ENCODE peak calls at places on chromosome 5, in nine cellular contexts. One of them, this sample, is unnamed. For H3K36me3, the result is how much of the 10 kb centered on the place peaks cover.

GRCh38 chr5:81909677-81910076 is 62.1 kb upstream of the ATG10 start:
- DNase-seq in effector memory CD4-positive, alpha-beta T cell: no peak
- DNase-seq in right lobe of liver: no peak
- DNase-seq in HCT116: no peak
- DNase-seq in CD8-positive, alpha-beta T cell: no peak
- DNase-seq in A673: no peak
- DNase-seq in left lung: no peak
- DNase-seq in psoas muscle: no peak
- DNase-seq in Caco-2: no peak
- DNase-seq in this sample: no peak

GRCh38 chr5:74201334-74202081 is 439.0 kb downstream of the ENC1 start:
- DNase-seq in effector memory CD4-positive, alpha-beta T cell: no peak
- DNase-seq in right lobe of liver: no peak
- DNase-seq in HCT116: no peak
- DNase-seq in CD8-positive, alpha-beta T cell: no peak
- DNase-seq in A673: peak
- DNase-seq in left lung: no peak
- DNase-seq in psoas muscle: peak
- DNase-seq in Caco-2: no peak
- DNase-seq in this sample: no peak

GRCh38 chr5:124515494-124516222 is 230.8 kb downstream of the ZNF608 start:
- DNase-seq in effector memory CD4-positive, alpha-beta T cell: no peak
- DNase-seq in right lobe of liver: no peak
- DNase-seq in HCT116: no peak
- DNase-seq in CD8-positive, alpha-beta T cell: no peak
- DNase-seq in A673: no peak
- DNase-seq in left lung: no peak
- DNase-seq in psoas muscle: no peak
- DNase-seq in Caco-2: no peak
- DNase-seq in this sample: no peak

GRCh38 chr5:113330533-113331200 is 104.1 kb downstream of the TSSK1B start:
- DNase-seq in effector memory CD4-positive, alpha-beta T cell: no peak
- DNase-seq in right lobe of liver: peak
- DNase-seq in HCT116: peak
- DNase-seq in CD8-positive, alpha-beta T cell: no peak
- DNase-seq in A673: peak
- DNase-seq in left lung: no peak
- DNase-seq in psoas muscle: peak
- DNase-seq in Caco-2: peak
- DNase-seq in this sample: no peak

GRCh38 chr5:171299851-171300250 is 9.2 kb upstream of the TLX3 start:
- DNase-seq in effector memory CD4-positive, alpha-beta T cell: no peak
- DNase-seq in right lobe of liver: no peak
- DNase-seq in HCT116: no peak
- DNase-seq in CD8-positive, alpha-beta T cell: no peak
- DNase-seq in A673: no peak
- DNase-seq in left lung: no peak
- DNase-seq in psoas muscle: no peak
- DNase-seq in Caco-2: no peak
- DNase-seq in this sample: no peak

GRCh38 chr5:176818391-176819098 is 8.2 kb downstream of the UNC5A start:
- DNase-seq in effector memory CD4-positive, alpha-beta T cell: no peak
- DNase-seq in right lobe of liver: no peak
- DNase-seq in HCT116: peak
- DNase-seq in CD8-positive, alpha-beta T cell: peak
- DNase-seq in A673: no peak
- DNase-seq in left lung: no peak
- DNase-seq in psoas muscle: no peak
- DNase-seq in Caco-2: no peak
- DNase-seq in this sample: no peak

GRCh38 chr5:37086466-37087178 is 162.6 kb downstream of the CPLANE1 start:
- DNase-seq in effector memory CD4-positive, alpha-beta T cell: no peak
- DNase-seq in right lobe of liver: no peak
- DNase-seq in HCT116: no peak
- DNase-seq in CD8-positive, alpha-beta T cell: no peak
- DNase-seq in A673: no peak
- DNase-seq in left lung: no peak
- DNase-seq in psoas muscle: no peak
- DNase-seq in Caco-2: peak
- DNase-seq in this sample: no peak

GRCh38 chr5:157271740-157272271 is 5.9 kb downstream of the CYFIP2 start:
- DNase-seq in effector memory CD4-positive, alpha-beta T cell: peak
- DNase-seq in right lobe of liver: no peak
- DNase-seq in HCT116: no peak
- DNase-seq in CD8-positive, alpha-beta T cell: peak
- DNase-seq in A673: no peak
- DNase-seq in left lung: peak
- DNase-seq in psoas muscle: no peak
- DNase-seq in Caco-2: no peak
- DNase-seq in this sample: peak

GRCh38 chr5:10876345-10876744 is 115.3 kb upstream of the DAP start:
- DNase-seq in effector memory CD4-positive, alpha-beta T cell: no peak
- DNase-seq in right lobe of liver: no peak
- DNase-seq in HCT116: no peak
- DNase-seq in CD8-positive, alpha-beta T cell: no peak
- DNase-seq in A673: no peak
- DNase-seq in left lung: peak
- DNase-seq in psoas muscle: no peak
- DNase-seq in Caco-2: no peak
- DNase-seq in this sample: peak

GRCh38 chr5:168307925-168308584 is 16.6 kb downstream of the WWC1 start:
- DNase-seq in effector memory CD4-positive, alpha-beta T cell: no peak
- DNase-seq in right lobe of liver: no peak
- DNase-seq in HCT116: no peak
- DNase-seq in CD8-positive, alpha-beta T cell: no peak
- DNase-seq in A673: no peak
- DNase-seq in left lung: no peak
- DNase-seq in psoas muscle: no peak
- DNase-seq in Caco-2: no peak
- DNase-seq in this sample: no peak

GRCh38 chr5:172722309-172722815 is 48.6 kb downstream of the DUSP1 start:
- DNase-seq in effector memory CD4-positive, alpha-beta T cell: peak
- DNase-seq in right lobe of liver: no peak
- DNase-seq in HCT116: no peak
- DNase-seq in CD8-positive, alpha-beta T cell: peak
- DNase-seq in A673: no peak
- DNase-seq in left lung: no peak
- DNase-seq in psoas muscle: peak
- DNase-seq in Caco-2: no peak
- DNase-seq in this sample: no peak

GRCh38 chr5:172719211-172719610 is 51.8 kb downstream of the DUSP1 start:
- DNase-seq in effector memory CD4-positive, alpha-beta T cell: no peak
- DNase-seq in right lobe of liver: no peak
- DNase-seq in HCT116: no peak
- DNase-seq in CD8-positive, alpha-beta T cell: no peak
- DNase-seq in A673: no peak
- DNase-seq in left lung: no peak
- DNase-seq in psoas muscle: peak
- DNase-seq in Caco-2: no peak
- DNase-seq in this sample: no peak

GRCh38 chr5:172723508-172723907 is 47.5 kb downstream of the DUSP1 start:
- DNase-seq in effector memory CD4-positive, alpha-beta T cell: no peak
- DNase-seq in right lobe of liver: no peak
- DNase-seq in HCT116: no peak
- DNase-seq in CD8-positive, alpha-beta T cell: no peak
- DNase-seq in A673: no peak
- DNase-seq in left lung: no peak
- DNase-seq in psoas muscle: no peak
- DNase-seq in Caco-2: no peak
- DNase-seq in this sample: no peak

GRCh38 chr5:172720655-172721054 is 50.3 kb downstream of the DUSP1 start:
- DNase-seq in effector memory CD4-positive, alpha-beta T cell: no peak
- DNase-seq in right lobe of liver: no peak
- DNase-seq in HCT116: no peak
- DNase-seq in CD8-positive, alpha-beta T cell: no peak
- DNase-seq in A673: no peak
- DNase-seq in left lung: no peak
- DNase-seq in psoas muscle: peak
- DNase-seq in Caco-2: no peak
- DNase-seq in this sample: peak

GRCh38 chr5:172721455-172722308 is 49.3 kb downstream of the DUSP1 start:
- DNase-seq in effector memory CD4-positive, alpha-beta T cell: no peak
- DNase-seq in right lobe of liver: no peak
- DNase-seq in HCT116: no peak
- DNase-seq in CD8-positive, alpha-beta T cell: no peak
- DNase-seq in A673: peak
- DNase-seq in left lung: no peak
- DNase-seq in psoas muscle: peak
- DNase-seq in Caco-2: no peak
- DNase-seq in this sample: no peak
- H3K36me3 ChIP-seq in effector memory CD4-positive, alpha-beta T cell: under half
- H3K36me3 ChIP-seq in right lobe of liver: under half
- H3K36me3 ChIP-seq in HCT116: under half
- H3K36me3 ChIP-seq in CD8-positive, alpha-beta T cell: under half
- H3K36me3 ChIP-seq in A673: under half
- H3K36me3 ChIP-seq in left lung: under half
- H3K36me3 ChIP-seq in psoas muscle: under half
- H3K36me3 ChIP-seq in Caco-2: under half
- H3K36me3 ChIP-seq in this sample: under half

GRCh38 chr5:151139646-151140045 is 17.9 kb downstream of the ANXA6 start:
- DNase-seq in effector memory CD4-positive, alpha-beta T cell: no peak
- DNase-seq in right lobe of liver: no peak
- DNase-seq in HCT116: no peak
- DNase-seq in CD8-positive, alpha-beta T cell: no peak
- DNase-seq in A673: no peak
- DNase-seq in left lung: no peak
- DNase-seq in psoas muscle: no peak
- DNase-seq in Caco-2: no peak
- DNase-seq in this sample: no peak
- H3K36me3 ChIP-seq in effector memory CD4-positive, alpha-beta T cell: half or more
- H3K36me3 ChIP-seq in right lobe of liver: under half
- H3K36me3 ChIP-seq in HCT116: under half
- H3K36me3 ChIP-seq in CD8-positive, alpha-beta T cell: half or more
- H3K36me3 ChIP-seq in A673: under half
- H3K36me3 ChIP-seq in left lung: half or more
- H3K36me3 ChIP-seq in psoas muscle: under half
- H3K36me3 ChIP-seq in Caco-2: under half
- H3K36me3 ChIP-seq in this sample: half or more

GRCh38 chr5:172919525-172920446 is 39.4 kb upstream of the RPL26L1 start:
- DNase-seq in effector memory CD4-positive, alpha-beta T cell: no peak
- DNase-seq in right lobe of liver: no peak
- DNase-seq in HCT116: no peak
- DNase-seq in CD8-positive, alpha-beta T cell: no peak
- DNase-seq in A673: no peak
- DNase-seq in left lung: no peak
- DNase-seq in psoas muscle: no peak
- DNase-seq in Caco-2: no peak
- DNase-seq in this sample: peak
- H3K36me3 ChIP-seq in effector memory CD4-positive, alpha-beta T cell: under half
- H3K36me3 ChIP-seq in right lobe of liver: under half
- H3K36me3 ChIP-seq in HCT116: under half
- H3K36me3 ChIP-seq in CD8-positive, alpha-beta T cell: under half
- H3K36me3 ChIP-seq in A673: under half
- H3K36me3 ChIP-seq in left lung: half or more
- H3K36me3 ChIP-seq in psoas muscle: under half
- H3K36me3 ChIP-seq in Caco-2: under half
- H3K36me3 ChIP-seq in this sample: half or more

GRCh38 chr5:110807174-110807573 is 68.4 kb downstream of the SLC25A46 start:
- DNase-seq in effector memory CD4-positive, alpha-beta T cell: no peak
- DNase-seq in right lobe of liver: no peak
- DNase-seq in HCT116: no peak
- DNase-seq in CD8-positive, alpha-beta T cell: no peak
- DNase-seq in A673: no peak
- DNase-seq in left lung: no peak
- DNase-seq in psoas muscle: peak
- DNase-seq in Caco-2: no peak
- DNase-seq in this sample: no peak
- H3K36me3 ChIP-seq in effector memory CD4-positive, alpha-beta T cell: under half
- H3K36me3 ChIP-seq in right lobe of liver: under half
- H3K36me3 ChIP-seq in HCT116: under half
- H3K36me3 ChIP-seq in CD8-positive, alpha-beta T cell: under half
- H3K36me3 ChIP-seq in A673: under half
- H3K36me3 ChIP-seq in left lung: under half
- H3K36me3 ChIP-seq in psoas muscle: under half
- H3K36me3 ChIP-seq in Caco-2: under half
- H3K36me3 ChIP-seq in this sample: under half

DNA sequence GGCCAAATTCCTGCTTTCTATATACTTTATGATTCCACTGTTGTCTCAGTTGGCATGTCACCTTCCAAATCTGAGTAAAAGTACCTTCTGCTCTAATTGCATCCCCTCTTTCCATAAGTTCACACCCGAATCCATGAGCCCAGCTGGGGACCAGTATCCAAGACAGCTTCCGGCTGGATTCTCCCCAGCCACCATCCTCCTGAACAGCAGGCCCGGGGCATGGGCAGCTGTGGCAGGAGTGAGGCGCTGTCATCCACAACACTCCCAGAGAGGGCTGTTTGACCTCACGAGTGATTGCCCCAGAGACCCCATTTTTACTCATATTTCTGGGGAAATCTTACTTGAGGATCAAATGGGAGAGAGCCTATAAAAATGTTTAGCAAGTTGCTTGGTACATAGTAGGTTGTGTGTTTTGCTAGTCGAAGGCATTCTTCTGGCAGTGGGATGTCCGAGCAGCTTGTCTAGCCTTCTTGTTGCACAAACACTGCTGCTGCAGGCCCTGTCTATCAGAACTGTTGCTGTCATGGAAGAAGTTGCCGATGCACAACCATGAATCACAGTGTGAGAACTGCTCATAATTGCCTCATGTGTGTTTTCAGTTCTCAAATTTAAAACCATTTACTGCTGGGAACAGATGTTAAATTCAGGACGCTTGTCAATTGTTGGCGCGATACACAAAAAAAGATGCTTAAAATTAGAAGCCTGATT is 93.8 kb downstream of the HSPA4 start:
- DNase-seq in effector memory CD4-positive, alpha-beta T cell: no peak
- DNase-seq in right lobe of liver: no peak
- DNase-seq in HCT116: no peak
- DNase-seq in CD8-positive, alpha-beta T cell: no peak
- DNase-seq in A673: no peak
- DNase-seq in left lung: no peak
- DNase-seq in psoas muscle: no peak
- DNase-seq in Caco-2: no peak
- DNase-seq in this sample: no peak
- H3K36me3 ChIP-seq in effector memory CD4-positive, alpha-beta T cell: under half
- H3K36me3 ChIP-seq in right lobe of liver: under half
- H3K36me3 ChIP-seq in HCT116: under half
- H3K36me3 ChIP-seq in CD8-positive, alpha-beta T cell: under half
- H3K36me3 ChIP-seq in A673: under half
- H3K36me3 ChIP-seq in left lung: under half
- H3K36me3 ChIP-seq in psoas muscle: under half
- H3K36me3 ChIP-seq in Caco-2: under half
- H3K36me3 ChIP-seq in this sample: under half

This sample was measured in lower lobe of right lung.